ENCODE peak calls at places on chromosomes 4 and X, in four cellular contexts. X, B, M and Z are unnamed samples.

GRCh38 chr4:41505161-41505653 is 32.8 kb upstream of the LIMCH1 start:
- DNase-seq in B (no peak), M (no peak), X (no peak), Z (no peak)

GRCh38 chr4:89617256-89617655 is 219.7 kb downstream of the SNCA start:
- DNase-seq in X (no peak), B (no peak), M (no peak), Z (no peak)

GRCh38 chr4:105061720-105062119 is 85.0 kb upstream of the TET2 start:
- DNase-seq in M (no peak), X (no peak), B (no peak), Z (no peak)

GRCh38 chr4:100356172-100356571 is 161.7 kb downstream of the EMCN start:
- DNase-seq in B (no peak), M (no peak), X (no peak), Z (no peak)

GRCh38 chr4:20299515-20299914 is 47.8 kb downstream of the SLIT2 start:
- DNase-seq in M (peak), B (peak), X (no peak), Z (peak)

GRCh38 chr4:182971702-182972101 is 54.5 kb upstream of the DCTD start:
- DNase-seq in B (no peak), X (no peak), M (no peak), Z (peak)

GRCh38 chrX:48509245-48509590 is 426 bp downstream of the PORCN start:
- DNase-seq in M (no peak), B (no peak), X (no peak), Z (no peak)

GRCh38 chr4:100742045-100742444 is 224.2 kb upstream of the EMCN start:
- DNase-seq in M (peak), B (peak), X (no peak), Z (peak)

GRCh38 chr4:98262431-98262830 is 1.2 kb downstream of the RAP1GDS1 start:
- DNase-seq in M (no peak), B (no peak), X (no peak), Z (no peak)

GRCh38 chrX:13059676-13060499 is 15.5 kb upstream of the FAM9C start:
- DNase-seq in M (no peak), X (no peak), B (peak), Z (peak)

GRCh38 chrX:118594697-118595420 is 99.2 kb downstream of the DOCK11 start:
- DNase-seq in M (no peak), X (no peak), B (no peak), Z (no peak)

GRCh38 chr4:11367371-11367770 is 61.3 kb downstream of the HS3ST1 start:
- DNase-seq in X (no peak), M (no peak), B (no peak), Z (no peak)

GRCh38 chr4:127406187-127406586 is 226.6 kb upstream of the INTU start:
- DNase-seq in B (no peak), M (no peak), X (no peak), Z (no peak)

GRCh38 chr4:80189956-80190671 is 7.2 kb upstream of the PRDM8 start:
- DNase-seq in X (no peak), B (no peak), M (no peak), Z (no peak)

GRCh38 chr4:83490876-83491450 is 6.1 kb upstream of the ABRAXAS1 start:
- DNase-seq in X (no peak), M (peak), B (peak), Z (peak)

GRCh38 chr4:140718240-140718639 is 37.9 kb downstream of the TBC1D9 start:
- DNase-seq in M (no peak), B (no peak), X (no peak), Z (no peak)

GRCh38 chr4:131091896-131092295 is 1995.9 kb downstream of the C4orf33 start:
- DNase-seq in B (peak), X (no peak), M (peak), Z (no peak)

GRCh38 chr4:56372774-56373173 is 14.5 kb downstream of the AASDH start:
- DNase-seq in M (no peak), X (no peak), B (no peak), Z (no peak)

GRCh38 chr4:39151120-39151713 is 31.1 kb upstream of the WDR19 start:
- DNase-seq in B (no peak), M (no peak), X (no peak), Z (no peak)

GRCh38 chr4:154124539-154125255 is 335.8 kb upstream of the SFRP2 start:
- DNase-seq in M (no peak), X (no peak), B (peak), Z (no peak)

GRCh38 chr4:84563002-84563401 is 19.9 kb upstream of the CDS1 start:
- DNase-seq in M (no peak), X (no peak), B (no peak), Z (no peak)

GRCh38 chrX:27276751-27277150 is 186.4 kb downstream of the PPP4R3C start:
- DNase-seq in X (no peak), M (no peak), B (peak), Z (no peak)

GRCh38 chrX:101449279-101449678 is 36.0 kb upstream of the ARMCX4 start:
- DNase-seq in X (no peak), B (no peak), M (no peak), Z (no peak)

GRCh38 chr4:83297548-83298260 is 13.1 kb upstream of the COQ2 start:
- DNase-seq in X (no peak), M (no peak), B (no peak), Z (no peak)

GRCh38 chr4:10256203-10256602 is 139.6 kb upstream of the WDR1 start:
- DNase-seq in M (no peak), X (no peak), B (no peak), Z (no peak)

GRCh38 chr4:47714269-47714668 is 123.6 kb downstream of the CORIN start:
- DNase-seq in B (no peak), M (no peak), X (no peak), Z (no peak)

GRCh38 chr4:76984127-76984526 is 34.6 kb downstream of the SEPTIN11 start:
- DNase-seq in X (peak), B (no peak), M (peak), Z (peak)

GRCh38 chrX:70046978-70047377 is 2.8 kb downstream of the AWAT2 start:
- DNase-seq in X (no peak), B (no peak), M (no peak), Z (no peak)

DNA sequence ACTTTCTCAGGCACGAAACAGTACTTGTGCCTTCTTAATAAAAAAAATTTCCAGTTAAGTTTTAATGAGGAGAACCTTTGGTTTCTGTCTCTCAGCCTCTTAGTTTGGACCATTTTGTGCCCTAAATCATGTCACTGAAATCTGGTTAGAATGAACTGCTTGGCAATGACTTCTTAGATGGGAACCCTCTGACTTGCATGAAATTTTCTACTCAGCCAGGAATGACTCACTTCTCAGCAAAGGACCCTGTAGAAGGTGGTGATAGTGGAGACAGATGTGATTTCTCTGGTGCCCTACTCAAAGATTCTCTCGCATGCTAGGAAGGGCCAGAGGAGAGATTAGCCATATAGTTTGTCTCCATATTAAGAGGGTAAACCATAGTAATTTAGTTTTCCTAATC is 50.5 kb downstream of the RASL11B start:
- DNase-seq in B (no peak), X (no peak), M (no peak), Z (no peak)
- TF ChIP-seq MAX in B (no peak), X (no peak), M (no peak), Z (no peak)

GRCh38 chr4:2882341-2882740 is 38.7 kb downstream of the ADD1 start:
- DNase-seq in X (no peak), B (no peak), M (no peak), Z (no peak)
- TF ChIP-seq ZNF274 in X (no peak), B (no peak), M (no peak), Z (no peak)

GRCh38 chr4:74455361-74456055 is 10.6 kb downstream of the AREG start:
- DNase-seq in B (no peak), M (no peak), X (no peak), Z (no peak)

GRCh38 chr4:74456849-74457395 is 12.0 kb downstream of the AREG start:
- DNase-seq in X (no peak), M (no peak), B (no peak), Z (no peak)

GRCh38 chr4:74453037-74453635 is 8.2 kb downstream of the AREG start:
- DNase-seq in B (no peak), X (no peak), M (no peak), Z (no peak)

GRCh38 chr4:74453846-74454742 is 9.2 kb downstream of the AREG start:
- DNase-seq in M (no peak), X (no peak), B (no peak), Z (no peak)

DNA sequence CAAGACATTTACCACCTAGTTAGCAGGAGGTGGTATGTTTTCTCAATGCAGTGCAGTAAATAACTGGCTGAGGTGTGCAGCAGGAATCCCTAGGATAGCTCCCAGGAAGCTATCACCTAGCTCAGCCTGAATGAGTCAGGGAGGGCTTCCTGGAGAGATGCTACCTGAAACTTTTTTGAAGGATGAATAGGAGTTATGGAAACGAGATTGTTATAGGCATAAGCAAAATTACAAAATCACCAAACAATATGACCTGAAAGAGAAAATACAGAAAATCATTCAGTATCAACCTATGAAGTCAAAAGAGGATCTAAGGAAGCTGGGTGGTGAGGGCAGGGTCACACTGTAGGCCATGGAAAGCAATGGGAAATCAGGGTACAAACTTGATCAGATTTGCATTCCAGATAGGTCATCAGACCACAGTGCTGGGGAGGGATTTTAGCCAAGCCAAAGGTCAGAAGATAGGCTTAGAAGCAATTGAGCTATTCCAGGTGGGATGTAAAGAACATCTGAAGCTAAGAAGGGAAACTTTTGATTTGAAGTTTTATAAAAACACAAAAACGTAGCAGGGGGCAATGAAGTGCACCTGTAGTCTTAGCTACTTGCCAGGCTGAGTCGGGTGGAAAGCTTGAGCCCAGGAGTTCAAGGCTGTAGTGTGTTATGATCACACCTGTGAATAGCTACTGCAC is 11.3 kb downstream of the AREG start:
- DNase-seq in X (no peak), B (no peak), M (no peak), Z (no peak)
- TF ChIP-seq MAX in X (no peak), B (peak), M (no peak), Z (no peak)

GRCh38 chr4:8585186-8585585 is 5.0 kb downstream of the GPR78 start:
- DNase-seq in B (no peak), M (no peak), X (no peak), Z (no peak)
- TF ChIP-seq ZNF274 in B (no peak), M (no peak), X (no peak), Z (no peak)

DNA sequence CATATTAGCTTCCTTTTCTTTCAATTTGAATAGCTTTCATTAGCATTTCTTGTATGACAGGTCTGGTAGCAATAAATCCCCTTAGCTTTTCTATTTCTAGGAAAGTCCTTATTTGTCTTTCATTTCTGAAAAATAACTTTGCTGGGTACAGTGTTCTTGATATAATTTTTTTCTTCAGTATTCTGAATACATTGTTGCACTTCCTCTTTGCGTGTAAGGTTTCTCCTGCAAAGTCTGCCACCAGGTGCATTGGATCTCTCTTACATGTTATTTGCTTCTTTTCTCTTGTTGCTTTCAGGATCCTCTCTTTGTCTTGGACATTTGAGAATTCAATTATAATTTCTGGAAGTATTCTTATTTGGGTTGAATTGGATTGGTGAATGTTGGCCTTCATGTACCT is 663.7 kb downstream of the GRXCR1 start:
- DNase-seq in B (no peak), M (no peak), X (no peak), Z (no peak)
- TF ChIP-seq MAX in B (no peak), M (no peak), X (no peak), Z (no peak)

GRCh38 chr4:7876096-7876993 is 63.3 kb downstream of the AFAP1 start:
- DNase-seq in B (no peak), M (peak), X (no peak), Z (peak)
- TF ChIP-seq ZNF274 in B (no peak), M (no peak), X (no peak), Z (no peak)

DNA sequence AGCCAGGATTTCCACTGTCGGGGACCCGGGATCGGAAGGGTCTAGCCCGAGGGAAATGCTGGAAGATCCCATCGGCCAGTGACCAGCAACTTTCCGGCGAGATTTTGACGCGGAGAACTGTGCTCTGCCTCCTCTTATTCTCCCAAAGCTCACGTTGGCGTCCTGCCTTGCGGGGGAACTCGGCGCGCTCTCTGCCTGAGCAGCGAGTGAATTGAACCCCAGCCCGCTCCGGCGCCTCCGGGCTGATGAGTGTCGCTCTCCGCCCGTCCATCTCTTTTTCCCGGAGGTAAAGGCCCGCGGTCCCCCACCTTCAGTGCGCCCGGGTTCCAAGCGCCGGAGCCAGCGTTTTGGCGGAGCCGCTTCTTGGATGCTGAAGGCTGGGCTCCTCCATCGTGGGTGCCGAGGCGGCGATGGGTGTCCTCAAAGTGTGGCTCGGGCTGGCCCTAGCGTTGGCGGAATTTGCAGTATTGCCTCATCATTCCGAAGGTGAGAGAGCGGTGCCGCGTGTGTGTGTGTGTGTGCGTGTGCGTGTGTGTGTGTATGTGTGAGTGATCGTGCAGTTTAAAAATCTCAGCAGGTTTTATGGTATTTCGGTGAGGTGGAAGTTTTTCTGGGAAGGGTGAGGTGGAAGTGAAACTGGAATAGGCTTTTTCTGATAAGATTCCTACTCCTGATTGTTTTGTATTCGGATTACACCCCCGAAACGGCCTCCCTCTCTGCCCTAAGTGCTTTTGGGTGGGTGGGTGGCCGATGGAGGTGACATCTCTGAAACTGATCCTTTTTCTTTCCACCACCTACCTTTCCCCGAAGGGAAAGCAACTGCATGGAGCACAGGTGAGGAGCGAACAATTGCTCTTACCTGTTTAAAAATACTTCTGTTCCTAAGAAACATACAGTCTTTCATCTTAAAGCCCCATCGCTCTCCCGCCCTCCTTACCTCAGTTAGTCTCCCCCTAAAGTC is 757 bp downstream of the FRAS1 start:
- DNase-seq in X (no peak), M (peak), B (no peak), Z (no peak)
- TF ChIP-seq MAX in X (no peak), M (peak), B (no peak), Z (no peak)

GRCh38 chr4:59374416-59374815 is 1825.7 kb upstream of the ADGRL3 start:
- DNase-seq in B (no peak), M (peak), X (no peak), Z (no peak)

GRCh38 chr4:59369228-59369627 is 1830.9 kb upstream of the ADGRL3 start:
- DNase-seq in M (no peak), B (no peak), X (no peak), Z (no peak)
- TF ChIP-seq ZNF274 in M (no peak), B (no peak), X (no peak), Z (no peak)

DNA sequence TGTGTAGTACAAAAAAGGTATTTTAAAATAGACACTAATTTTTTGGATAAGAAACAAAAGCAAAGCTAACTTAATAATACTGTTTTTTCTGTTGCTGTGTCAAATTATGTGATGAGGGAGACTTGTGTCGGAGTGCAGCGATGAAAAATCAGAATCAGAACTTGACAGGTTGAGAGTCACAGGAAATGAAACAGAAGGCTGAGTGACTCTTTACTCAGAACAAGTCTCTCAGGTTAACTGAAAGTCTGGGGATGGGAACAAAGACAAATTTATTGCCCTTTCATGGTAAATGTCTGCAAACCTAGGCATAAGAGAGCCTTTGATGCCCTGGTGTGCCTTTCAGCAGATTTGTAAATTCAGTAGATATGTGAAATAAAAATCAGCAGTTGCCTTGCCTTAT is 96.0 kb downstream of the ADGRL3 start:
- DNase-seq in X (no peak), M (no peak), B (no peak), Z (no peak)
- TF ChIP-seq MAX in X (no peak), M (no peak), B (no peak), Z (no peak)